ENCODE peak calls at places on chromosomes 3 and 15, in ten cellular contexts. I, L, N, W, X, O, J, U, T and K are unnamed samples.

GRCh38 chr3:39381432-39381831 is 1.7 kb upstream of the SLC25A38 start:
- DNase-seq in T (no peak), U (no peak), X (no peak), N (no peak), W (no peak), I (no peak), O (no peak), L (no peak), J (no peak), K (no peak)

GRCh38 chr3:146380052-146380451 is 89.3 kb downstream of the PLSCR2 start:
- DNase-seq in J (no peak), W (no peak), O (no peak), T (no peak), L (no peak), U (no peak), X (no peak), N (no peak), I (no peak), K (no peak)

GRCh38 chr15:47742334-47742733 is 25.0 kb downstream of the SEMA6D start:
- DNase-seq in X (no peak), W (no peak), T (no peak), O (no peak), J (no peak), L (no peak), N (no peak), U (no peak), I (no peak), K (no peak)

GRCh38 chr3:179852117-179852886 is 184.4 kb downstream of the PEX5L start:
- DNase-seq in T (no peak), I (no peak), O (peak), W (peak), L (no peak), X (no peak), N (no peak), J (no peak), U (no peak), K (no peak)

GRCh38 chr15:43215961-43216360 is 4.9 kb downstream of the EPB42 start:
- DNase-seq in W (peak), U (no peak), N (no peak), T (no peak), X (peak), J (no peak), O (no peak), I (no peak), L (no peak), K (no peak)

GRCh38 chr3:32963871-32964270 is 12.4 kb downstream of the CCR4 start:
- DNase-seq in I (no peak), W (no peak), T (no peak), O (no peak), U (no peak), N (no peak), X (peak), J (no peak), L (no peak), K (no peak)

GRCh38 chr3:126394179-126394976 is at the start of gene CFAP100:
- DNase-seq in U (no peak), N (peak), W (peak), I (peak), X (peak), L (peak), J (peak), T (peak), O (peak), K (peak)

GRCh38 chr3:120198305-120198878 is 86.6 kb downstream of the GPR156 start:
- DNase-seq in J (no peak), X (no peak), L (no peak), U (no peak), T (peak), I (no peak), N (peak), O (peak), W (peak), K (no peak)

GRCh38 chr3:116678853-116679252 is 30.7 kb upstream of the TUSC7 start:
- DNase-seq in T (no peak), U (no peak), N (peak), I (no peak), W (no peak), X (no peak), O (no peak), L (no peak), J (no peak), K (no peak)

GRCh38 chr3:190281308-190282051 is 40.8 kb downstream of the CLDN1 start:
- DNase-seq in U (no peak), N (no peak), W (peak), T (no peak), L (no peak), X (no peak), I (no peak), J (peak), O (peak), K (no peak)

GRCh38 chr3:33117461-33117860 is 3.6 kb downstream of the CRTAP start:
- DNase-seq in T (no peak), L (no peak), U (no peak), W (no peak), I (no peak), X (no peak), J (peak), O (no peak), N (no peak), K (no peak)

GRCh38 chr3:45191424-45191823 is 34.7 kb downstream of the TMEM158 start:
- DNase-seq in X (no peak), O (no peak), T (no peak), W (no peak), I (no peak), L (no peak), J (no peak), U (no peak), N (no peak), K (no peak)

GRCh38 chr3:195084746-195085145 is 186.2 kb downstream of the XXYLT1 start:
- DNase-seq in L (no peak), W (no peak), J (no peak), N (no peak), U (no peak), O (no peak), T (no peak), X (no peak), I (peak), K (no peak)

GRCh38 chr3:138946554-138947302 is at the start of the genes FOXL2 and FOXL2NB:
- DNase-seq in T (peak), W (peak), X (peak), O (no peak), J (peak), U (no peak), L (no peak), I (peak), N (no peak), K (no peak)